ENCODE peak calls at places on chromosomes 12 and 14, in eight cellular contexts. B, O, C, S, M, R, V and Y are unnamed samples.

GRCh38 chr12:106586535-106586802 is 3.7 kb downstream of the RFX4 start:
- DNase-seq in C (peak; percentile 52), R (no peak), V (no peak), S (no peak), M (no peak), O (no peak), B (peak; percentile 36), Y (no peak)

GRCh38 chr12:66409195-66409871 is 107.0 kb downstream of the HELB start:
- DNase-seq in M (no peak), B (no peak), V (no peak), S (peak; percentile 44), R (peak; percentile 68), O (peak; percentile 21), C (peak; percentile 10), Y (no peak)

GRCh38 chr12:132560831-132561783 is 49.3 kb downstream of the LRCOL1 start:
- DNase-seq in V (no peak), S (peak; percentile 53), B (no peak), C (no peak), O (peak; percentile 78), R (no peak), M (peak; percentile 40), Y (no peak)

GRCh38 chr14:67618617-67619063 is 1.1 kb upstream of the ARG2 start:
- DNase-seq in C (no peak), V (no peak), O (peak; percentile 31), M (no peak), S (peak; percentile 79), R (peak; percentile 73), B (no peak), Y (no peak)

GRCh38 chr14:55123101-55123500 is 6.0 kb upstream of the LGALS3 start:
- DNase-seq in R (peak; percentile 53), O (no peak), S (no peak), C (no peak), M (no peak), B (no peak), V (no peak), Y (no peak)

GRCh38 chr14:54564799-54565235 is 2.1 kb upstream of the SAMD4A start:
- DNase-seq in M (no peak), O (no peak), S (no peak), R (peak; percentile 69), B (peak; percentile 64), C (peak; percentile 32), V (peak; percentile 74), Y (no peak)

GRCh38 chr12:86118161-86118560 is 138.0 kb downstream of the MGAT4C start:
- DNase-seq in R (no peak), B (no peak), V (no peak), M (no peak), O (no peak), C (no peak), S (no peak), Y (no peak)

GRCh38 chr12:117733292-117733805 is 235.4 kb downstream of the KSR2 start:
- DNase-seq in R (no peak), S (no peak), C (no peak), B (no peak), V (no peak), M (no peak), O (no peak), Y (no peak)

GRCh38 chr12:31412292-31412801 is 86.4 kb upstream of the SINHCAF start:
- DNase-seq in B (no peak), M (no peak), R (no peak), O (no peak), C (no peak), S (no peak), V (no peak), Y (no peak)

GRCh38 chr12:69415471-69416275 is 54.5 kb upstream of the FRS2 start:
- DNase-seq in M (no peak), R (peak; percentile 92), C (peak; percentile 28), V (peak; percentile 45), S (no peak), O (peak; percentile 55), B (peak; percentile 64), Y (peak; percentile 28)

GRCh38 chr14:48527832-48528231 is 852.4 kb upstream of the MDGA2 start:
- DNase-seq in M (no peak), C (no peak), V (no peak), S (no peak), O (no peak), B (no peak), R (no peak), Y (no peak)